ENCODE peak calls at places on chromosome 6, in seven cellular contexts. One of them, this sample, is unnamed.

GRCh38 chr6:12313992-12314589 is 23.9 kb downstream of the EDN1 start:
- DNase-seq in AG04449: no peak
- DNase-seq in pancreas: no peak
- DNase-seq in epithelial cell of proximal tubule: peak
- DNase-seq in A549: peak
- DNase-seq in cardiac muscle cell: no peak
- DNase-seq in H7: no peak
- DNase-seq in this sample: peak

GRCh38 chr6:121760191-121760590 is 324.7 kb downstream of the GJA1 start:
- DNase-seq in epithelial cell of proximal tubule: no peak
- DNase-seq in pancreas: no peak
- DNase-seq in A549: no peak
- DNase-seq in AG04449: no peak
- DNase-seq in H7: no peak
- DNase-seq in cardiac muscle cell: no peak
- DNase-seq in this sample: no peak

GRCh38 chr6:118488631-118489030 is 59.5 kb upstream of the PLN start:
- DNase-seq in cardiac muscle cell: no peak
- DNase-seq in H7: no peak
- DNase-seq in epithelial cell of proximal tubule: no peak
- DNase-seq in AG04449: no peak
- DNase-seq in A549: no peak
- DNase-seq in pancreas: no peak
- DNase-seq in this sample: no peak

GRCh38 chr6:27312146-27312949 is at the start of gene POM121L2:
- DNase-seq in A549: peak
- DNase-seq in epithelial cell of proximal tubule: no peak
- DNase-seq in pancreas: peak
- DNase-seq in H7: peak
- DNase-seq in AG04449: no peak
- DNase-seq in cardiac muscle cell: peak
- DNase-seq in this sample: peak

GRCh38 chr6:4164456-4164855 is 29.1 kb upstream of the ECI2 start:
- DNase-seq in pancreas: no peak
- DNase-seq in H7: no peak
- DNase-seq in cardiac muscle cell: no peak
- DNase-seq in AG04449: no peak
- DNase-seq in epithelial cell of proximal tubule: no peak
- DNase-seq in A549: no peak
- DNase-seq in this sample: no peak

GRCh38 chr6:22717906-22718305 is 148.5 kb downstream of the HDGFL1 start:
- DNase-seq in AG04449: no peak
- DNase-seq in cardiac muscle cell: no peak
- DNase-seq in H7: no peak
- DNase-seq in pancreas: peak
- DNase-seq in epithelial cell of proximal tubule: no peak
- DNase-seq in A549: no peak
- DNase-seq in this sample: no peak

GRCh38 chr6:40958740-40959139 is 80.3 kb downstream of the UNC5CL start:
- DNase-seq in AG04449: no peak
- DNase-seq in cardiac muscle cell: no peak
- DNase-seq in A549: no peak
- DNase-seq in H7: no peak
- DNase-seq in epithelial cell of proximal tubule: no peak
- DNase-seq in pancreas: no peak
- DNase-seq in this sample: no peak

GRCh38 chr6:114042267-114043075 is 71.5 kb upstream of the HDAC2 start:
- DNase-seq in cardiac muscle cell: no peak
- DNase-seq in epithelial cell of proximal tubule: no peak
- DNase-seq in pancreas: no peak
- DNase-seq in H7: no peak
- DNase-seq in A549: no peak
- DNase-seq in AG04449: no peak
- DNase-seq in this sample: no peak

GRCh38 chr6:13469688-13470087 is 17.7 kb downstream of the GFOD1 start:
- DNase-seq in H7: no peak
- DNase-seq in epithelial cell of proximal tubule: no peak
- DNase-seq in cardiac muscle cell: no peak
- DNase-seq in A549: no peak
- DNase-seq in AG04449: no peak
- DNase-seq in pancreas: no peak
- DNase-seq in this sample: no peak

GRCh38 chr6:42448391-42448790 is 3.3 kb downstream of the TRERF1 start:
- DNase-seq in cardiac muscle cell: no peak
- DNase-seq in pancreas: no peak
- DNase-seq in epithelial cell of proximal tubule: no peak
- DNase-seq in AG04449: no peak
- DNase-seq in H7: no peak
- DNase-seq in A549: no peak
- DNase-seq in this sample: no peak
- H3K4me3 ChIP-seq in cardiac muscle cell: no peak
- H3K4me3 ChIP-seq in pancreas: no peak
- H3K4me3 ChIP-seq in epithelial cell of proximal tubule: no peak
- H3K4me3 ChIP-seq in AG04449: no peak
- H3K4me3 ChIP-seq in H7: no peak
- H3K4me3 ChIP-seq in A549: no peak
- H3K4me3 ChIP-seq in this sample: no peak

GRCh38 chr6:137659871-137660270 is 165.7 kb upstream of the OLIG3 start:
- DNase-seq in pancreas: no peak
- DNase-seq in H7: no peak
- DNase-seq in cardiac muscle cell: no peak
- DNase-seq in AG04449: no peak
- DNase-seq in epithelial cell of proximal tubule: peak
- DNase-seq in A549: peak
- DNase-seq in this sample: no peak
- H3K4me3 ChIP-seq in pancreas: no peak
- H3K4me3 ChIP-seq in H7: no peak
- H3K4me3 ChIP-seq in cardiac muscle cell: no peak
- H3K4me3 ChIP-seq in AG04449: no peak
- H3K4me3 ChIP-seq in epithelial cell of proximal tubule: no peak
- H3K4me3 ChIP-seq in A549: no peak
- H3K4me3 ChIP-seq in this sample: no peak

GRCh38 chr6:116220172-116220571 is 33.7 kb downstream of the TSPYL4 start:
- DNase-seq in pancreas: no peak
- DNase-seq in AG04449: no peak
- DNase-seq in H7: no peak
- DNase-seq in epithelial cell of proximal tubule: no peak
- DNase-seq in A549: no peak
- DNase-seq in cardiac muscle cell: no peak
- DNase-seq in this sample: no peak

GRCh38 chr6:116218866-116219265 is 35.0 kb downstream of the TSPYL4 start:
- DNase-seq in cardiac muscle cell: no peak
- DNase-seq in AG04449: no peak
- DNase-seq in H7: no peak
- DNase-seq in A549: no peak
- DNase-seq in epithelial cell of proximal tubule: no peak
- DNase-seq in pancreas: no peak
- DNase-seq in this sample: no peak

GRCh38 chr6:116221931-116222330 is 31.9 kb downstream of the TSPYL4 start:
- DNase-seq in A549: no peak
- DNase-seq in AG04449: no peak
- DNase-seq in H7: no peak
- DNase-seq in pancreas: no peak
- DNase-seq in cardiac muscle cell: no peak
- DNase-seq in epithelial cell of proximal tubule: no peak
- DNase-seq in this sample: no peak

GRCh38 chr6:116221067-116221466 is 32.8 kb downstream of the TSPYL4 start:
- DNase-seq in pancreas: no peak
- DNase-seq in A549: no peak
- DNase-seq in AG04449: no peak
- DNase-seq in epithelial cell of proximal tubule: no peak
- DNase-seq in H7: no peak
- DNase-seq in cardiac muscle cell: no peak
- DNase-seq in this sample: no peak

GRCh38 chr6:116223355-116223754 is 30.5 kb downstream of the TSPYL4 start:
- DNase-seq in cardiac muscle cell: no peak
- DNase-seq in H7: no peak
- DNase-seq in epithelial cell of proximal tubule: no peak
- DNase-seq in pancreas: no peak
- DNase-seq in A549: no peak
- DNase-seq in AG04449: no peak
- DNase-seq in this sample: no peak
- H3K4me3 ChIP-seq in cardiac muscle cell: no peak
- H3K4me3 ChIP-seq in H7: no peak
- H3K4me3 ChIP-seq in epithelial cell of proximal tubule: no peak
- H3K4me3 ChIP-seq in pancreas: no peak
- H3K4me3 ChIP-seq in A549: no peak
- H3K4me3 ChIP-seq in AG04449: no peak
- H3K4me3 ChIP-seq in this sample: no peak

DNA sequence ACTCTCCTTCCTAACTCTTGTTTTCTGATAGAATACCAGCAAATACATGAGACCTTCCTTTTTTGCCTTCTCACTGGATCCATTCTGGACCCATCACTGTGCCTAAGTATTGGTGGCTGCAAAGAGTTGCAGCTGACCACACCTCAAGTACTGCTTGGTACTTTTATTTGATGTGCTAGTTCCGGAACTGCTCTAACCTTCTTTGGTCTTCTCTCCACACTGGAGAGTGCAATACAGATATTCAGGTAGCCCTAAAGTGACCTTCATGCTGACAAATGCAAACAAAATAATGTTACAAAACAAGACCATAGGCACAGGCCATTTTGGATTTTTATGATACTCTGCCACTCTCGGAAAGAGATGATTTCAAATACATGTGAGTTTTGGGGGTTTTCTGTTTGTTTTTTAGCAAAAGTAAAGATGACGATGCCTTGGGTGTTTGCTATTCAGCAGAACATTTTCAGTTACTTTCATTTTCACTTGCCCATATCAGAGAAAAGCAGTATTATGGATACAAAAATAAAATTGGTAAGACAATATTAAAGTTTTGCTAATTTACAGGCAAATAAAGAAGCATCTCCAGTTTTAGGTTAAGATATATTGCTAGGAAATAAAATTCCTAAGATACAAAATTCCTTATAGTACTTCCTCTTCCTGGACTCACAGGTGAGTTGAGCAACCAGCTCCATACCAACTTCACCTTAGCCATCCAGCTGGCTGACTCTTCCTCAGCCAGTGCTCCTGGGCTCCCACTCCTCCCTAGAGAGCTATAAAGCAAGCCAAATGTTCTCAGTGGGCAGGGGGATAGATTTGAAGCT is 42.0 kb downstream of the PTPRK start:
- DNase-seq in A549: no peak
- DNase-seq in pancreas: no peak
- DNase-seq in cardiac muscle cell: no peak
- DNase-seq in H7: no peak
- DNase-seq in epithelial cell of proximal tubule: no peak
- DNase-seq in AG04449: no peak
- DNase-seq in this sample: no peak
- H3K4me3 ChIP-seq in A549: no peak
- H3K4me3 ChIP-seq in pancreas: no peak
- H3K4me3 ChIP-seq in cardiac muscle cell: no peak
- H3K4me3 ChIP-seq in H7: no peak
- H3K4me3 ChIP-seq in epithelial cell of proximal tubule: no peak
- H3K4me3 ChIP-seq in AG04449: no peak
- H3K4me3 ChIP-seq in this sample: no peak

GRCh38 chr6:122788663-122789062 is 395 bp upstream of the SMPDL3A start:
- DNase-seq in A549: no peak
- DNase-seq in epithelial cell of proximal tubule: no peak
- DNase-seq in AG04449: no peak
- DNase-seq in H7: no peak
- DNase-seq in pancreas: no peak
- DNase-seq in cardiac muscle cell: peak
- DNase-seq in this sample: no peak
- H3K4me3 ChIP-seq in A549: peak
- H3K4me3 ChIP-seq in epithelial cell of proximal tubule: peak
- H3K4me3 ChIP-seq in AG04449: peak
- H3K4me3 ChIP-seq in H7: peak
- H3K4me3 ChIP-seq in pancreas: peak
- H3K4me3 ChIP-seq in cardiac muscle cell: peak
- H3K4me3 ChIP-seq in this sample: peak